ENCODE peak calls at places on chromosomes 1 and 21, in ten cellular contexts. D is thoracic aorta, O is tibial nerve, W is PC-9, C is MM.1S, S is bronchial epithelial cell, V is PC-3, N is right lobe of liver, Y is colonic mucosa, R is A673. L is an unnamed sample.

GRCh38 chr1:6325482-6325881 is 64.6 kb upstream of the GPR153 start:
- DNase-seq in D (no peak), O (no peak), W (no peak), C (no peak), S (peak; percentile 97), V (peak; percentile 64), N (no peak), Y (no peak), R (no peak), L (no peak)

GRCh38 chr21:37225440-37225839 is 41.7 kb downstream of the VPS26C start:
- DNase-seq in D (no peak), O (no peak), W (no peak), C (no peak), S (no peak), V (no peak), N (no peak), Y (no peak), R (no peak), L (no peak)

GRCh38 chr1:41399148-41399795 is 38.0 kb downstream of the FOXO6 start:
- DNase-seq in D (no peak), O (no peak), W (no peak), C (no peak), S (no peak), V (no peak), N (no peak), Y (no peak), R (no peak), L (no peak)

GRCh38 chr1:202835548-202836072 is 24.9 kb downstream of the PCAT6 start:
- DNase-seq in D (no peak), O (no peak), W (no peak), C (no peak), S (no peak), V (no peak), N (no peak), Y (no peak), R (no peak), L (no peak)

GRCh38 chr1:186884266-186884665 is 55.5 kb downstream of the PLA2G4A start:
- DNase-seq in D (no peak), O (no peak), W (no peak), C (no peak), S (peak; percentile 32), V (peak; percentile 48), N (no peak), Y (no peak), R (no peak), L (no peak)

GRCh38 chr1:171457412-171457811 is 27.9 kb upstream of the PRRC2C start:
- DNase-seq in D (no peak), O (no peak), W (no peak), C (no peak), S (peak; percentile 56), V (peak; percentile 26), N (no peak), Y (no peak), R (no peak), L (no peak)

GRCh38 chr1:21829294-21829693 is 17.2 kb downstream of the LDLRAD2 start:
- DNase-seq in D (no peak), O (no peak), W (no peak), C (no peak), S (no peak), V (no peak), N (no peak), Y (no peak), R (no peak), L (no peak)

GRCh38 chr1:19643602-19644419 is at the start of gene NBL1:
- DNase-seq in D (no peak), O (peak; percentile 57), W (no peak), C (no peak), S (peak; percentile 26), V (peak; percentile 62), N (no peak), Y (peak; percentile 82), R (peak; percentile 76), L (no peak)

DNA sequence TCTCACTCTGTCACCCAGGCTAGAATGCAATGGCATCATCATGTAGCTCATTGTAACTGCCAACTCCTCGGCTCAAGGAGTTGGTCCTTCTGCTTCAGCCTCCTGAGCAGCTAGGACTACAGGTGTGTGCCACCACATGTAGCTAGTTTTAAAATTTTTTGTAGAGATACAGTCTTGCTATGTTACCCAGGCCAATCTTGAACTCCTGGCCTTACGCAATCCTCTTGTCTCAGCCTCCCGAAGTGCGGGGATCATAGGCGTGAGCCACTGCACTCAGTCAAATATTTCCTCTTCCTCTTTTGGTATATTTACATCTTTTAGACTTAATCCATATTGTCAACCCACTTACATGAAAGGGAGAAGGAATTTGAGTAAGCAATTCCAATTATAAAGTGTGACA is 121.1 kb downstream of the EVI5 start:
- DNase-seq in D (no peak), O (no peak), W (no peak), C (no peak), S (no peak), V (no peak), N (no peak), Y (no peak), R (no peak), L (no peak)
- TF ChIP-seq CTCF in D (no peak), O (no peak), W (no peak), C (no peak), S (no peak), V (no peak), N (no peak), Y (no peak), R (no peak), L (no peak)

DNA sequence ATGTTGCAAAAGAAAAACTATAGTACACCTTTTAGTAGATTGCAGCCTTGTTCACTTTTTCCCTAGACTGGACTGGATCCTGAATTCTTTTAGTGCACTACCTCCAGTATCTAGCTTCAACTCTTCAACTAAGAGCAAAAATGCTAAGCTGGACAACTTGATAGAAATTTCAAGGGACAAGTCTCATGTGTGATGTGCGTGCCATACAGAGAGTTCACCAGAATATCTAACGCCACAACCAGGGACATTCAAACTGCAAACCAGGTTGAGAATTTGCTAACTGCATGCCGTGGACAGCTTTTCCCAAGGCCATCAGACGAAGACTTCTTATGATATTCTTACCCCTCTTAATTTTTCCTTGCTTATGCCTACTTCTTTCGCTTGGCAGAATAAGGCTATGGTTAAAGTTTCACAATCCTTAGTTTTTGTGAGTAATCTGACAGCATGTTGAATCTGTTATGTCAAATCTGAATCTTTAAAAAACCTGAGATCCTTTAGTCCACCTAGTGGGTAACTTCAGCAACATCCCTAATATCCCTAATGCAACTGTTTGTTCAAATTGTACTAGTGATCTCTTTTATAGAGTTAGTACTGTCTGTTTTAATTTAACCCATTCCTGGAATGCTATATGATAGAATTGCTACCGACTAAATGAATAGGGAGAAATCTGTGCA is 66.4 kb downstream of the DDAH1 start:
- DNase-seq in D (no peak), O (no peak), W (peak; percentile 54), C (peak; percentile 7), S (peak; percentile 68), V (peak; percentile 72), N (no peak), Y (no peak), R (peak; percentile 72), L (no peak)
- H3K36me3 ChIP-seq in D (no peaks in the 10 kb centered on the region), O (no peaks in the 10 kb centered on the region), W (no peaks in the 10 kb centered on the region), C (no peaks in the 10 kb centered on the region), S (no peaks in the 10 kb centered on the region), V (no peaks in the 10 kb centered on the region), N (no peaks in the 10 kb centered on the region), Y (no peaks in the 10 kb centered on the region), R (no peaks in the 10 kb centered on the region), L (no peaks in the 10 kb centered on the region)

DNA sequence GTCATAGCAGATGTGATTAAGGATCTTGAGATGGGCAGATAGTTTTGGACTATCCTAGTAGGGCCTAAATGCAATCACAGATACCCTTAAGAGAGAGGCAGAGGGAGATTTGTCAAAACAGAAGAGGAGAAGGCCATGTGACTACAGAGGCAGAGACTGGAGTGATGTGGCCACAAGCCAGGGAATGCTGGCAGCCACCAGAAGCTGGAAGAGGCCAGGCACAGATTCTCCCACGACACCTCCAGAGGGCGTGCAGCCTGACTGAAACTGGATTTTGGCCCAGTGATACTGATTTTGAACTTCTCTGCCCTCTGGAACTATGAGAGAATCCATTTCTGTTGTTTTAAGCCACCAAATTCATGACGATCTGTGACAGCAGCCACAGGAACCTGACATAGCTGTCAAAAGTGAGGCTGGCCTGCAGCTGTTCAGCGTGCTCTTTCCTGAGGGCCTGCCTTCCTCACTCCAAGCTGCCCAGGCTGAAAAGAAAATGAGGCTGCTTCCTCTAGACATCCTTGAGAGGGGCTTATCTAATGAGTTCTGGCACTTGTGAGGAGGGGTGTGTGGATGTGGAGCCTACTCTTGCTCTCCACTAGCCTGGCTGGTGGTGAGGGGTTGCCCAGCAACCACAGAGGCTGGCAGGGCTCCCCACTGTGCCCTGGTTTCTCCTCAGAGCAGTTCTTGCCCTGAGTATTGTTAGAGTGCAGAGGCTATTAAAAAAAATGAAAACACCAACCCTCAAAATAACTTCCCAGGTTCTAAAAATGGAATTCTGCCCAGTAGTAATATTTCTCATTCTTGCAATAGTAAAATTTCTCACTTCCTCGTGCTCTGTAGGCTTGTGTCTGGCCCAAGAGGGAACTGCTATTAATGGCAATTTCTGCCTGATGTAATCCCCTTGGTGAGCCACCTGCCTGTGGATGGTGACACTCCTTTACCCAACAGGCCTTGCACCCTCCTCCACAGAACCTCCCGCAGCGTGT is 52.4 kb upstream of the EPS8L3 start:
- DNase-seq in D (no peak), O (no peak), W (no peak), C (peak; percentile 82), S (no peak), V (no peak), N (no peak), Y (no peak), R (no peak), L (no peak)
- TF ChIP-seq CTCF in D (no peak), O (no peak), W (no peak), C (no peak), S (no peak), V (peak; percentile 22), N (no peak), Y (no peak), R (no peak), L (no peak)

GRCh38 chr1:39427369-39427768 is 64.1 kb upstream of the BMP8A start:
- DNase-seq in D (no peak), O (no peak), W (no peak), C (no peak), S (no peak), V (no peak), N (no peak), Y (no peak), R (no peak), L (no peak)

GRCh38 chr1:39425151-39425550 is 66.3 kb upstream of the BMP8A start:
- DNase-seq in D (no peak), O (no peak), W (no peak), C (no peak), S (no peak), V (no peak), N (no peak), Y (no peak), R (no peak), L (no peak)

GRCh38 chr1:39431927-39432326 is 59.5 kb upstream of the BMP8A start:
- DNase-seq in D (no peak), O (no peak), W (no peak), C (no peak), S (no peak), V (no peak), N (no peak), Y (no peak), R (no peak), L (no peak)

GRCh38 chr1:39425634-39426033 is 65.8 kb upstream of the BMP8A start:
- DNase-seq in D (no peak), O (no peak), W (no peak), C (no peak), S (no peak), V (no peak), N (no peak), Y (no peak), R (no peak), L (no peak)

DNA sequence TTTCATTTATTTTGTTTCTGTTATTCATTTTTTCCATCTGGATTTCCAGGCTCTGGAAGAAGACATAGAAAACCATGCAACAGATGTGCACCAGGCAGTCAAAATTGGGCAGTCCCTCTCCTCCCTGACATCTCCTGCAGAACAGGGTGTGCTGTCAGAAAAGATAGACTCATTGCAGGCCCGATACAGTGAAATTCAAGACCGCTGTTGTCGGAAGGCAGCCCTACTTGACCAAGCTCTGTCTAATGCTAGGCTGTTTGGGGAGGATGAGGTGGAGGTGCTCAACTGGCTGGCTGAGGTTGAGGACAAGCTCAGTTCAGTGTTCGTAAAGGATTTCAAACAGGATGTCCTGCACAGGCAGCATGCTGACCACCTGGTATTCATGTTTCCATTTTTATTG is 63.5 kb upstream of the BMP8A start:
- DNase-seq in D (no peak), O (no peak), W (no peak), C (no peak), S (no peak), V (no peak), N (no peak), Y (no peak), R (no peak), L (no peak)
- H3K36me3 ChIP-seq in D (peaks cover 26% of the 10 kb centered on the region), O (peaks cover 17% of the 10 kb centered on the region), W (peaks cover 54% of the 10 kb centered on the region), C (peaks cover 20% of the 10 kb centered on the region), S (peaks cover 12% of the 10 kb centered on the region), V (peaks cover 66% of the 10 kb centered on the region), N (peaks cover 13% of the 10 kb centered on the region), Y (no peaks in the 10 kb centered on the region), R (peaks cover 100% of the 10 kb centered on the region), L (peaks cover 21% of the 10 kb centered on the region)